ENCODE peak calls at places on chromosomes 11 and 22, in eight cellular contexts. E, O, F, N, U, J, S and Y are unnamed samples.
A peak's percentile ranks its signal among the peaks of the same experiment; 100 is the strongest.

GRCh38 chr22:25598609-25599008 is 34.1 kb downstream of the GRK3 start:
- DNase-seq in E (no peak), O (no peak), F (no peak), N (no peak), U (no peak), J (no peak), S (no peak), Y (no peak)

GRCh38 chr11:128417607-128418324 is 169.6 kb downstream of the ETS1 start:
- DNase-seq in E (no peak), O (peak; percentile 94), F (peak; percentile 95), N (no peak), U (peak; percentile 18), J (no peak), S (no peak), Y (no peak)

GRCh38 chr22:25488244-25489020 is 76.0 kb upstream of the GRK3 start:
- DNase-seq in E (no peak), O (peak; percentile 43), F (peak; percentile 91), N (peak; percentile 73), U (peak; percentile 20), J (peak; percentile 52), S (no peak), Y (no peak)

GRCh38 chr11:115942043-115942442 is 437.8 kb upstream of the CADM1 start:
- DNase-seq in E (no peak), O (no peak), F (no peak), N (no peak), U (no peak), J (no peak), S (no peak), Y (no peak)

GRCh38 chr11:15451713-15452112 is 337.0 kb downstream of the INSC start:
- DNase-seq in E (no peak), O (no peak), F (no peak), N (no peak), U (no peak), J (no peak), S (no peak), Y (no peak)

GRCh38 chr11:34086554-34087278 is 18.7 kb upstream of the NAT10 start:
- DNase-seq in E (no peak), O (peak; percentile 13), F (peak; percentile 33), N (no peak), U (no peak), J (no peak), S (no peak), Y (no peak)

GRCh38 chr11:120652705-120653335 is 141.3 kb downstream of the GRIK4 start:
- DNase-seq in E (no peak), O (no peak), F (peak; percentile 17), N (no peak), U (no peak), J (no peak), S (no peak), Y (no peak)

GRCh38 chr22:29499852-29500251 is 19.8 kb downstream of the NEFH start:
- DNase-seq in E (no peak), O (no peak), F (no peak), N (no peak), U (no peak), J (no peak), S (no peak), Y (no peak)

DNA sequence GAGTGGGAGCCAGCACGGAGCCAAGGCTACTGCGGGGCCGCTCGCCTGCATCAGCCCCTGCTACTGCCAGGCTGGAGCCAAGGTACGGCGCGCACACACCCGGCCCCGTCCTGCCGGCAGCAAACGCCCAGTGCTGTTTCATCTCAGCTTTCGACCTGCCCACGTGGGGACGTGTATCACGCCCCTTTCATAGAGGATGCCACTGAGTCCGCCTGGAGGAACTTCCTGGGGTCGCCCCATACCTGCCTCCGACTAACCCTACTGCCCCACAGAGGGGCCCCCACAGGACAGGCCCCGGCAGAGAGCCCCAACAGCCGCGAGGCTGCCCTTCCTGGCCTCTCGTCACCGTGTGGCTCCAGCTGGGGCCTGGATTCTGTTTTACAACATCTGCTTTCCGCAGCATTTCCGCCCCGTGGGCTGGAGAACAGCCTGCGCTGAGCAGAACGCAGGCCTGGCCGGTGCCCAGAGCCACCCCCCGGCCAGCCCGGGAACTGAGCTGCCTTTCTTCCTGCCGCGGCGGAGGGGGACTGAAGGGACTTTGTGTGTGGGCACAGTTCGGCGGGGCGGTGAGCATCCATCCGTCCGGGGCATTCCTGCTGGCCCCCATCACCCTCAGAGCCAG is 22.9 kb upstream of the ARHGAP8 start:
- DNase-seq in E (no peak), O (peak; percentile 71), F (peak; percentile 79), N (no peak), U (no peak), J (peak; percentile 68), S (no peak), Y (no peak)
- TF ChIP-seq CTCF in E (no peak), O (peak; percentile 36), F (peak; percentile 65), N (no peak), U (no peak), J (peak; percentile 30), S (no peak), Y (no peak)

GRCh38 chr11:66625752-66626149 is 9.3 kb downstream of the RBM14 start:
- DNase-seq in E (no peak), O (no peak), F (no peak), N (no peak), U (no peak), J (no peak), S (no peak), Y (no peak)

GRCh38 chr11:66624450-66624849 is 8.0 kb downstream of the RBM14 start:
- DNase-seq in E (no peak), O (no peak), F (no peak), N (no peak), U (no peak), J (no peak), S (no peak), Y (no peak)

GRCh38 chr11:66626926-66627325 is 10.5 kb downstream of the RBM14 start:
- DNase-seq in E (no peak), O (no peak), F (no peak), N (no peak), U (no peak), J (no peak), S (no peak), Y (no peak)

GRCh38 chr11:66626382-66626781 is 10.0 kb downstream of the RBM14 start:
- DNase-seq in E (no peak), O (no peak), F (no peak), N (no peak), U (no peak), J (no peak), S (no peak), Y (no peak)

GRCh38 chr11:66625041-66625751 is 8.8 kb downstream of the RBM14 start:
- DNase-seq in E (no peak), O (no peak), F (no peak), N (no peak), U (no peak), J (no peak), S (no peak), Y (no peak)
- TF ChIP-seq CTCF in E (no peak), O (no peak), F (no peak), N (no peak), U (no peak), J (no peak), S (no peak), Y (no peak)

GRCh38 chr22:41799486-41800347 is 762 bp upstream of the CCDC134 start:
- DNase-seq in E (peak; percentile 27), O (peak; percentile 30), F (peak; percentile 27), N (peak; percentile 30), U (peak; percentile 6), J (peak; percentile 15), S (no peak), Y (peak; percentile 9)
- TF ChIP-seq CTCF in E (no peak), O (no peak), F (peak; percentile 4), N (no peak), U (no peak), J (no peak), S (no peak), Y (no peak)

DNA sequence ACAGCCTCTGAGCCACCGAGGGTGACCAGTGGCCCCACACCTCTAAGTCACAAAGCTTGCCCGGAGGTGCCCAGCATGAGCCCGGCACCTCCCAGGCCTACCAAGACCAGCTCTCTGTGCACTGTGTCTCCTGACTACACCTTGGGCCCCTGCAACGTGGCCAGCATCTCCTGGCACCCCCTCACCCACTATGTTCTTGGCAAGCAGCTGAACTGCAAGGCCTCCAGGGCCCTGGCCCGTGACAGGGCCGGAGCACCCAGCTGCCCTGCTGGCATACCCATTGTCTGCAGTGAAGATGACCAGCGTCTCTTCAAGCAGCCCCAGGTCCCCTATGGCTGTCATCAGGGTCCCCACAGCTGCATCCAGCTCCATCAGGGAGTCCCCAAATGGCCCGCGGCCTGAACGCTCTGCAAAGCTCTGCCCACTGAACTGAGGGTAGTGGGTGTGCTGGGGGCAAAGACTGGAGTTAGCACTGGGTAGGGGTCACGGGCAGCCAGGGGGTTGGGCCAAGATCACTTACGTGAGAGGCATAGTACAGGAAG is 1.6 kb downstream of the ARSA start:
- DNase-seq in E (no peak), O (no peak), F (no peak), N (no peak), U (no peak), J (peak; percentile 3), S (peak; percentile 32), Y (no peak)
- TF ChIP-seq CTCF in E (peak; percentile 12), O (no peak), F (no peak), N (no peak), U (no peak), J (no peak), S (no peak), Y (peak; percentile 26)

DNA sequence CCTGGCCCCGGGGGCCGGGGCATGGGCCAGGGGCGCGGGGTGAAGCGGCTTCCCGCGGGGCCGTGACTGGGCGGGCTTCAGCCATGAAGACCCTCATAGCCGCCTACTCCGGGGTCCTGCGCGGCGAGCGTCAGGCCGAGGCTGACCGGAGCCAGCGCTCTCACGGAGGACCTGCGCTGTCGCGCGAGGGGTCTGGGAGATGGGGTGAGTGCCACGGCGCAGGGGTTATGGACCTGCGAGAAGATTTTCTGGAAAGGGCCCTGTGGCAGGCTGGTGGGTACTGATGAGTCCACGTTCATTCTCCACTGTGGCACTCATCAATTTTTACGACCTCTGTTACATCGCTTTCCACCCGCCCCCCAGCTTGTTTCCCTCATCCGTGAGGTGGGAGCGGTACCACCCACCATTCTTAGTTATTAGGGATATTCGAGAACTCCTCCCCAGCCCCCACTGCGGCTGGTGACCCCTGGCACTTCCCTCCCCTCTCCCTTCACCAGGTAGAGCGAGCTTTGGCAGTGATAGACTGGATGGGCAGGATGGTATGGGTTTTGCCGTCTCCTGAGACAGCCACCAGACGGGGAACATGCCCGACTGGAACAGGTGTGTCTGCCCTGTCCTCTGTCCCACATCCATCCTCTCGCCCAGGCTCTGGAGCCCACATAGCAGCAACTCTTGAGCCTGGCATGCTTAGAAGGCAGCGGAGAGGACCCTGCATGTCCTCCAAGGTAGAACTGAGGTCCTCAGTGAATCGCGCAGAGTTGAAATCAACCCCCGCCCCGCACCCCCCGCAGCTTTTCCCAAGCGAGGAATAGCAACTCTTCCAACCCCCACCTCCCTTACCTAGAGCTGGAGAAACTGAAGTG is 562 bp downstream of the DGAT2 start:
- DNase-seq in E (no peak), O (no peak), F (no peak), N (no peak), U (peak; percentile 6), J (no peak), S (no peak), Y (no peak)
- TF ChIP-seq CTCF in E (no peak), O (no peak), F (no peak), N (no peak), U (no peak), J (no peak), S (no peak), Y (no peak)